ENCODE peak calls at places on chromosomes 1 and 21, in eight cellular contexts. M is C1 segment of cervical spinal cord; U is M059J; B is NCI-H2081; L is myocyte; Z is fibroblast of the aortic adventitia; A is AG08396; Q is activated naive CD4-positive, alpha-beta T cell treated with anti-CD3 and anti-CD28 coated beads, Interleukin-2, amount 10 ng/mL, durations not matched to agents 7 days and 5 days. R is an unnamed sample.

GRCh38 chr1:47713333-47713953 is 275.6 kb downstream of the FOXD2 start:
- DNase-seq in Q (no peak), A (no peak), B (no peak), M (no peak), L (no peak), Z (no peak), U (no peak), R (no peak)

GRCh38 chr1:14924012-14924452 is 229.5 kb upstream of the TMEM51 start:
- DNase-seq in Z (peak; percentile 68), A (peak; percentile 97), L (peak; percentile 78), U (peak; percentile 73), M (no peak), Q (peak; percentile 69), B (no peak), R (no peak)

GRCh38 chr21:42093991-42094417 is 22.9 kb downstream of the UMODL1 start:
- DNase-seq in L (no peak), Z (peak; percentile 73), U (peak; percentile 98), B (no peak), M (no peak), Q (no peak), A (peak; percentile 89), R (no peak)

GRCh38 chr1:29532285-29532684 is 296.0 kb downstream of the PTPRU start:
- DNase-seq in B (no peak), A (no peak), Z (no peak), M (no peak), Q (no peak), L (no peak), U (no peak), R (no peak)

GRCh38 chr1:57470028-57470427 is 46.2 kb upstream of the DAB1 start:
- DNase-seq in B (no peak), A (peak; percentile 15), Z (peak; percentile 74), L (no peak), M (no peak), Q (no peak), U (peak; percentile 62), R (no peak)

GRCh38 chr1:147076442-147076841 is 95.8 kb downstream of the PRKAB2 start:
- DNase-seq in L (no peak), U (no peak), Q (no peak), M (no peak), A (no peak), B (no peak), Z (no peak), R (no peak)

GRCh38 chr1:109201123-109201703 is 12.5 kb upstream of the SARS1 start:
- DNase-seq in U (peak; percentile 71), A (peak; percentile 78), B (peak; percentile 31), Z (peak; percentile 90), L (peak; percentile 94), M (no peak), Q (peak; percentile 62), R (peak; percentile 85)

GRCh38 chr1:53631622-53632310 is 107.2 kb downstream of the GLIS1 start:
- DNase-seq in U (no peak), Q (no peak), M (no peak), B (no peak), Z (no peak), L (no peak), A (no peak), R (no peak)

GRCh38 chr1:29478879-29479278 is 242.6 kb downstream of the PTPRU start:
- DNase-seq in Z (no peak), L (no peak), B (no peak), U (no peak), Q (no peak), A (no peak), M (no peak), R (no peak)

GRCh38 chr1:109319114-109319513 is 12.3 kb upstream of the MYBPHL start:
- DNase-seq in U (no peak), A (no peak), Z (no peak), B (no peak), M (no peak), Q (no peak), L (no peak), R (no peak)

GRCh38 chr1:245156736-245157505 is 2.1 kb downstream of the KIF26B start:
- DNase-seq in Z (peak; percentile 38), Q (no peak), B (peak; percentile 60), A (peak; percentile 20), L (no peak), M (no peak), U (peak; percentile 28), R (peak; percentile 63)